ENCODE peak calls at places on chromosome 5, in eight cellular contexts. A is foreskin fibroblast, W is anterior cingulate cortex, P is occipital lobe, M is memory B cell, Y is HuH-7, G is EL, O is hippocampal formation. K is an unnamed sample.

GRCh38 chr5:174843263-174844250 is 119.2 kb downstream of the MSX2 start:
- DNase-seq in A (peak), W (no peak), P (no peak), M (no peak), Y (no peak), G (no peak), O (no peak), K (no peak)

GRCh38 chr5:73284196-73284795 is 111.3 kb downstream of the TMEM174 start:
- DNase-seq in A (no peak), W (no peak), P (no peak), M (no peak), Y (no peak), G (no peak), O (no peak), K (no peak)

GRCh38 chr5:144581044-144581443 is 410.4 kb downstream of the KCTD16 start:
- DNase-seq in A (no peak), W (no peak), P (no peak), M (no peak), Y (no peak), G (no peak), O (no peak), K (no peak)

GRCh38 chr5:94021246-94021645 is 279.8 kb upstream of the POU5F2 start:
- DNase-seq in A (peak), W (no peak), P (no peak), M (no peak), Y (no peak), G (peak), O (no peak), K (no peak)

GRCh38 chr5:56152437-56152836 is 80.7 kb downstream of the ANKRD55 start:
- DNase-seq in A (no peak), W (no peak), P (no peak), M (no peak), Y (no peak), G (no peak), O (no peak), K (no peak)

GRCh38 chr5:139694556-139695182 is 46.5 kb downstream of the CXXC5 start:
- DNase-seq in A (peak), W (no peak), P (no peak), M (no peak), Y (no peak), G (peak), O (no peak), K (no peak)

GRCh38 chr5:95791751-95792150 is 30.8 kb downstream of the GLRX start:
- DNase-seq in A (no peak), W (no peak), P (no peak), M (no peak), Y (no peak), G (no peak), O (no peak), K (no peak)

GRCh38 chr5:75192804-75193203 is 43.9 kb downstream of the ANKRD31 start:
- DNase-seq in A (no peak), W (no peak), P (no peak), M (no peak), Y (no peak), G (no peak), O (no peak), K (no peak)

GRCh38 chr5:105877592-105877991 is 1793.1 kb downstream of the EFNA5 start:
- DNase-seq in A (no peak), W (no peak), P (no peak), M (no peak), Y (no peak), G (no peak), O (no peak), K (no peak)

GRCh38 chr5:107247427-107247826 is 423.3 kb downstream of the EFNA5 start:
- DNase-seq in A (peak), W (no peak), P (no peak), M (no peak), Y (no peak), G (peak), O (no peak), K (no peak)

GRCh38 chr5:172774561-172775271 is 3.7 kb upstream of the DUSP1 start:
- DNase-seq in A (no peak), W (no peak), P (no peak), M (no peak), Y (no peak), G (no peak), O (no peak), K (no peak)

GRCh38 chr5:68114641-68115040 is 100.9 kb upstream of the PIK3R1 start:
- DNase-seq in A (peak), W (no peak), P (no peak), M (no peak), Y (no peak), G (peak), O (no peak), K (no peak)

GRCh38 chr5:75023368-75024159 is 28.8 kb downstream of the GCNT4 start:
- DNase-seq in A (no peak), W (no peak), P (no peak), M (no peak), Y (no peak), G (no peak), O (no peak), K (no peak)

GRCh38 chr5:101045689-101046088 is 142.6 kb upstream of the ST8SIA4 start:
- DNase-seq in A (no peak), W (no peak), P (no peak), M (no peak), Y (no peak), G (no peak), O (no peak), K (no peak)

GRCh38 chr5:79511945-79512493 is 1.9 kb downstream of the HOMER1 start:
- DNase-seq in A (peak), W (no peak), P (no peak), M (no peak), Y (no peak), G (no peak), O (no peak), K (no peak)

GRCh38 chr5:135013445-135013844 is 20.6 kb downstream of the PITX1 start:
- DNase-seq in A (no peak), W (no peak), P (no peak), M (no peak), Y (no peak), G (no peak), O (no peak), K (no peak)

GRCh38 chr5:142825378-142826089 is 55.4 kb downstream of the ARHGAP26 start:
- DNase-seq in A (no peak), W (no peak), P (no peak), M (no peak), Y (no peak), G (no peak), O (no peak), K (no peak)

GRCh38 chr5:107937198-107937597 is 266.5 kb upstream of the EFNA5 start:
- DNase-seq in A (no peak), W (no peak), P (no peak), M (no peak), Y (peak), G (no peak), O (no peak), K (no peak)

GRCh38 chr5:62450259-62450658 is 37.7 kb downstream of the IPO11 start:
- DNase-seq in A (no peak), W (no peak), P (no peak), M (no peak), Y (no peak), G (no peak), O (no peak), K (no peak)

GRCh38 chr5:62506659-62507460 is 71.8 kb upstream of the LRRC70 start:
- DNase-seq in A (peak), W (no peak), P (no peak), M (no peak), Y (no peak), G (no peak), O (no peak), K (no peak)

GRCh38 chr5:181127907-181128626 is 2.9 kb downstream of the OR2V1 start:
- DNase-seq in A (no peak), W (no peak), P (no peak), M (no peak), Y (no peak), G (peak), O (no peak), K (no peak)

GRCh38 chr5:91269198-91269597 is 113.9 kb downstream of the ARRDC3 start:
- DNase-seq in A (no peak), W (no peak), P (no peak), M (no peak), Y (no peak), G (no peak), O (peak), K (no peak)